ENCODE peak calls at places on chromosomes 13 and 19, in six cellular contexts. D is GM12878, P is breast epithelium, O is stomach, V is sigmoid colon, L is gastrocnemius medialis. X is an unnamed sample.
A peak's percentile ranks its signal among the peaks of the same experiment; 100 is the strongest.

GRCh38 chr13:74288361-74288911 is 154.2 kb upstream of the KLF12 start:
- DNase-seq in L (peak; percentile 16), D (no peak), O (peak; percentile 33), P (no peak), V (peak; percentile 66), X (no peak)

GRCh38 chr13:113329656-113330312 is 32.7 kb downstream of the LAMP1 start:
- DNase-seq in P (no peak), D (no peak), L (no peak), V (no peak), O (no peak), X (no peak)

GRCh38 chr13:44050450-44051063 is 170.9 kb downstream of the LACC1 start:
- DNase-seq in L (no peak), V (no peak), P (no peak), D (no peak), O (no peak), X (no peak)

GRCh38 chr13:41649659-41650058 is 192.3 kb downstream of the RGCC start:
- DNase-seq in P (no peak), D (no peak), L (no peak), O (no peak), V (no peak), X (no peak)

GRCh38 chr13:113726961-113727411 is 32.0 kb upstream of the TMEM255B start:
- DNase-seq in P (no peak), O (no peak), D (no peak), V (no peak), L (no peak), X (no peak)

GRCh38 chr13:105497597-105497996 is 1037.9 kb downstream of the EFNB2 start:
- DNase-seq in L (no peak), P (no peak), O (no peak), V (no peak), D (no peak), X (no peak)

GRCh38 chr13:40652588-40652940 is 13.9 kb downstream of the FOXO1 start:
- DNase-seq in P (no peak), D (no peak), V (no peak), L (no peak), O (no peak), X (no peak)

GRCh38 chr19:48868196-48868886 is at the start of gene PLEKHA4:
- DNase-seq in D (no peak), O (peak; percentile 54), L (no peak), P (no peak), V (peak; percentile 89), X (peak; percentile 88)

GRCh38 chr19:7191946-7192691 is 102.1 kb downstream of the INSR start:
- DNase-seq in O (no peak), D (no peak), L (no peak), V (no peak), P (no peak), X (no peak)

GRCh38 chr19:13884726-13885591 is 8.0 kb downstream of the NANOS3 start:
- DNase-seq in D (no peak), L (no peak), O (peak; percentile 87), V (no peak), P (no peak), X (no peak)

GRCh38 chr13:34207334-34207733 is 389.4 kb downstream of the RFC3 start:
- DNase-seq in P (no peak), D (no peak), O (no peak), V (no peak), L (no peak), X (no peak)

GRCh38 chr13:80082396-80083096 is 258.4 kb downstream of the SPRY2 start:
- DNase-seq in O (no peak), D (no peak), P (no peak), V (no peak), L (no peak), X (no peak)

GRCh38 chr13:111395511-111396393 is 75.3 kb downstream of the TEX29 start:
- DNase-seq in L (no peak), V (no peak), O (peak; percentile 9), P (no peak), D (no peak), X (no peak)

GRCh38 chr13:96780105-96780504 is 214.2 kb downstream of the OXGR1 start:
- DNase-seq in O (no peak), L (no peak), D (no peak), P (no peak), V (no peak), X (no peak)

GRCh38 chr13:51599444-51600176 is 15.3 kb downstream of the WDFY2 start:
- DNase-seq in V (no peak), P (no peak), O (no peak), L (no peak), D (no peak), X (no peak)

GRCh38 chr19:36120092-36120983 is 5.1 kb downstream of the TBCB start:
- DNase-seq in L (no peak), D (no peak), V (no peak), O (no peak), P (no peak), X (no peak)

GRCh38 chr13:101211261-101211660 is 205.0 kb downstream of the NALCN start:
- DNase-seq in D (no peak), P (no peak), O (no peak), V (no peak), L (no peak), X (no peak)

GRCh38 chr19:16268676-16269319 is 55.8 kb upstream of the KLF2 start:
- DNase-seq in V (no peak), O (no peak), L (no peak), P (no peak), D (no peak), X (no peak)

GRCh38 chr13:75636339-75637095 is 387 bp downstream of the LMO7 start:
- DNase-seq in D (no peak), L (no peak), V (no peak), O (no peak), P (no peak), X (peak; percentile 31)

DNA sequence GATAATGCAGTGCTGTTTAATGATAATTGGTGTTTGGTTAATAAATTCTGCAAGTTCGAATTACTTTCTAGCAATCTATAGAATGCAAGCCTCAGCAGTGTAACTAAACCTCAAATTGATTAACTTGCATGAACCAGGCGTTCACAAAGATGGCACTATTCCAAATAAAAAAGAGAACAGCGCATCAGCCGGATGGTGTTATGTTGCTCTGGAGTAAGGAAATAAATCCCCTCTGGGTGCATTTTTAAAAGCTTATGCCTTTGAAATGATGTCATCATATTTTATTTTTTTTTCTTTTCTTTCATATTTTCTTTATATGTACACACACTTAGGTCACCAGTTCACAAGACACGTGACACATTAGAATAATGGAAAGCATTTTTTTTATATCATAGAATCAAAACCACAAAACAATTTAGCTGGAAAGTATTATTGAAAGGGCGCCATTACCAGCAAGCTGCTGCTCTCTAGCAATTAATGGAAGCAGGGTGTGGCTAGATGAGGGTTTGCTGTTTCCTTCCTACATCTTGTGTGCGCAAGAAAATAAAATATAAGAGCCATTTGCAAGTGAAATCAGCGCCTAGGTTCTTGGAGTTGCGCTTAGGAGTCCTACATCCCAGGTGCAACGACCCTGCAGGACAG is 140.7 kb downstream of the ZNF536 start:
- DNase-seq in V (no peak), L (no peak), D (no peak), P (no peak), O (no peak), X (no peak)
- H3K27me3 ChIP-seq in V (no peaks in the 10 kb centered on the region), L (peaks cover 9% of the 10 kb centered on the region), D (no peaks in the 10 kb centered on the region), P (no peaks in the 10 kb centered on the region), O (peaks cover 28% of the 10 kb centered on the region), X (no peaks in the 10 kb centered on the region)

GRCh38 chr19:1605236-1606137 is at the start of gene UQCR11:
- DNase-seq in L (peak; percentile 93), P (peak; percentile 93), V (peak; percentile 98), D (peak; percentile 80), O (peak; percentile 96), X (peak; percentile 97)
- TF ChIP-seq CTCF in L (peak; percentile 43), P (peak; percentile 73), V (peak; percentile 68), D (peak; percentile 70), O (no peak), X (peak; percentile 2)

GRCh38 chr19:57016491-57016890 is 103.3 kb upstream of the USP29 start:
- DNase-seq in O (no peak), P (no peak), V (peak; percentile 38), D (no peak), L (no peak), X (no peak)
- TF ChIP-seq POLR2A in O (no peak), P (no peak), V (no peak), D (no peak), L (no peak), X (no peak)

GRCh38 chr19:42474743-42475142 is 32.0 kb upstream of the CXCL17 start:
- DNase-seq in L (no peak), D (no peak), O (no peak), V (no peak), P (no peak), X (no peak)

GRCh38 chr19:42469311-42470239 is 26.8 kb upstream of the CXCL17 start:
- DNase-seq in O (no peak), V (no peak), P (no peak), D (no peak), L (no peak), X (no peak)

GRCh38 chr19:42473686-42474085 is 30.9 kb upstream of the CXCL17 start:
- DNase-seq in O (no peak), P (no peak), D (no peak), V (no peak), L (no peak), X (no peak)

GRCh38 chr19:42472402-42473147 is 29.8 kb upstream of the CXCL17 start:
- DNase-seq in O (no peak), D (no peak), V (no peak), P (no peak), L (no peak), X (no peak)

DNA sequence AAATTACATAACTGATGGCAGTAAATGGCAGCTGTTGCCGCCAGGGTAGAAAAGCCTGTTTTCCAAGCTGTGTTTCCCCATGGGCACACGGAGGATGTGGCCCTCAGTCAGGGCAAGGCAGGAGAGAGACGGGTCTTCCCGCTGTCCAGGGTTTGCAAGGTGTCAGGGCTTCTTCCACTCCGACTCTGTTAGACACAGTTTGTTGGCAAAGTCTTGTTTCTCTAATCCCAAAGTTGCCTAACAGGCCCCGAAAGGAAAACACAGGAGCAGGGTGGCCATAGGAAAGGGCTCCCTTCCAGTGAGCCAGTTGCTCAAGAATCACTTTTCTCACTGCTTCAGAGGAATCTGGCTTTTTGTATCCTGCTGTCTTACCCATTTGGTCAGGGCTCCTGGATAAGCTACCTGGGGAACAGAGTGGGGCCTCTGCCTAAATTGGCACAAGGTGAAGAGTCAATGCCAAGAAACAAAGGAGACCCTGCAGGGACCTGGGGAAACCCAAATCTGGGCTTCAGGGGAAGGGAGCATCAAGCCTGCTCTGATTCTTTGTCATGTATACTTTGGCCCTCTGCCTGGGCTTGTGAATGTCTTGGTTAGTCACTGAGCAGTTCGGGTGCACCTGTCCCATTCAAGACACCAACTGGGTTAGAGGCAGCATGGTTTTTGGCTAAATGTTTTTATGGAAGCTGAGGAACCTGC is 29.0 kb upstream of the CXCL17 start:
- DNase-seq in P (peak; percentile 66), D (no peak), L (no peak), V (no peak), O (peak; percentile 46), X (no peak)
- H3K27me3 ChIP-seq in P (no peaks in the 10 kb centered on the region), D (no peaks in the 10 kb centered on the region), L (no peaks in the 10 kb centered on the region), V (no peaks in the 10 kb centered on the region), O (no peaks in the 10 kb centered on the region), X (no peaks in the 10 kb centered on the region)

GRCh38 chr19:46784262-46785053 is 3.9 kb downstream of the SLC1A5 start:
- DNase-seq in P (peak; percentile 65), L (peak; percentile 27), V (peak; percentile 86), D (peak; percentile 62), O (peak; percentile 84), X (peak; percentile 72)
- TF ChIP-seq CTCF in P (no peak), L (no peak), V (no peak), D (peak; percentile 42), O (no peak), X (no peak)

X was measured in ovary.